ENCODE peak calls at places on chromosomes 11 and 22, in four cellular contexts. U is C1 segment of cervical spinal cord, Z is NCI-H510A treated with DMSO at 0.1 percent for 48 hours, M is DMS153. R is an unnamed sample.

GRCh38 chr11:70471254-70471653 is 72.9 kb downstream of the CTTN start:
- DNase-seq in U (no peak), Z (peak; percentile 6), M (no peak), R (no peak)

GRCh38 chr22:25827415-25827814 is 85.4 kb downstream of the MYO18B start:
- DNase-seq in U (no peak), Z (no peak), M (no peak), R (no peak)

GRCh38 chr22:25900880-25901279 is 158.9 kb downstream of the MYO18B start:
- DNase-seq in U (peak; percentile 45), Z (peak; percentile 5), M (no peak), R (no peak)

GRCh38 chr11:14819596-14819995 is 72.4 kb downstream of the CYP2R1 start:
- DNase-seq in U (no peak), Z (no peak), M (no peak), R (no peak)

GRCh38 chr11:64089493-64089892 is 53.8 kb downstream of the FLRT1 start:
- DNase-seq in U (no peak), Z (no peak), M (no peak), R (no peak)

GRCh38 chr11:113382121-113382520 is 5.5 kb upstream of the ANKK1 start:
- DNase-seq in U (no peak), Z (no peak), M (no peak), R (no peak)

GRCh38 chr11:6926208-6927029 is at the start of gene ZNF215:
- DNase-seq in U (no peak), Z (peak; percentile 87), M (peak; percentile 63), R (peak; percentile 94)

GRCh38 chr11:59187587-59187986 is 15.7 kb downstream of the DTX4 start:
- DNase-seq in U (no peak), Z (no peak), M (no peak), R (no peak)

GRCh38 chr11:14904745-14905103 is 12.7 kb upstream of the CYP2R1 start:
- DNase-seq in U (peak; percentile 56), Z (no peak), M (no peak), R (no peak)

GRCh38 chr11:76781046-76781801 is 1.9 kb upstream of the TSKU start:
- DNase-seq in U (no peak), Z (no peak), M (no peak), R (no peak)

GRCh38 chr11:3056296-3057068 is 741 bp downstream of the CARS1 start:
- DNase-seq in U (no peak), Z (no peak), M (no peak), R (no peak)

GRCh38 chr11:2305140-2305861 is 3.5 kb downstream of the TSPAN32 start:
- DNase-seq in U (peak; percentile 51), Z (peak; percentile 1), M (peak; percentile 20), R (peak; percentile 61)

GRCh38 chr11:69280451-69280850 is 13.5 kb upstream of the MYEOV start:
- DNase-seq in U (no peak), Z (no peak), M (no peak), R (no peak)

GRCh38 chr11:123273616-123274015 is 78.6 kb upstream of the CLMP start:
- DNase-seq in U (no peak), Z (no peak), M (no peak), R (no peak)

GRCh38 chr11:120622189-120622912 is 110.8 kb downstream of the GRIK4 start:
- DNase-seq in U (no peak), Z (no peak), M (no peak), R (no peak)

GRCh38 chr22:33082221-33082620 is 24.0 kb upstream of the SYN3 start:
- DNase-seq in U (no peak), Z (no peak), M (peak; percentile 29), R (no peak)

GRCh38 chr11:7573193-7573557 is 59.4 kb downstream of the PPFIBP2 start:
- DNase-seq in U (no peak), Z (no peak), M (no peak), R (no peak)

GRCh38 chr22:40263191-40263590 is 83.1 kb upstream of the ADSL start:
- DNase-seq in U (no peak), Z (no peak), M (no peak), R (no peak)

GRCh38 chr11:70265341-70265740 is 5.1 kb upstream of the PPFIA1 start:
- DNase-seq in U (no peak), Z (no peak), M (no peak), R (no peak)

GRCh38 chr11:64869571-64870175 is 8.7 kb downstream of the EHD1 start:
- DNase-seq in U (no peak), Z (no peak), M (no peak), R (no peak)

GRCh38 chr22:19743081-19743480 is 17.5 kb upstream of the TBX1 start:
- DNase-seq in U (no peak), Z (no peak), M (no peak), R (no peak)

GRCh38 chr11:102914238-102915043 is 39.7 kb upstream of the MMP12 start:
- DNase-seq in U (peak; percentile 8), Z (no peak), M (no peak), R (no peak)

GRCh38 chr22:20422271-20422958 is 15.2 kb downstream of the SCARF2 start:
- DNase-seq in U (no peak), Z (no peak), M (no peak), R (no peak)

GRCh38 chr11:64516226-64516625 is 74.8 kb upstream of the SLC22A12 start:
- DNase-seq in U (no peak), Z (no peak), M (no peak), R (no peak)

GRCh38 chr22:43391306-43391705 is 20.5 kb upstream of the MPPED1 start:
- DNase-seq in U (no peak), Z (no peak), M (no peak), R (no peak)

GRCh38 chr22:49576241-49577141 is 251.2 kb downstream of the BRD1 start:
- DNase-seq in U (no peak), Z (no peak), M (no peak), R (no peak)

GRCh38 chr11:117098269-117099231 is at the start of gene SIK3:
- DNase-seq in U (peak; percentile 95), Z (peak; percentile 74), M (peak; percentile 87), R (peak; percentile 94)

GRCh38 chr11:104772806-104773241 is 125.4 kb downstream of the CASP12 start:
- DNase-seq in U (no peak), Z (peak; percentile 20), M (no peak), R (no peak)

GRCh38 chr11:120675171-120675570 is 163.6 kb downstream of the GRIK4 start:
- DNase-seq in U (no peak), Z (no peak), M (no peak), R (no peak)

GRCh38 chr22:39664485-39665200 is 94.1 kb downstream of the CACNA1I start:
- DNase-seq in U (no peak), Z (no peak), M (peak; percentile 51), R (no peak)

GRCh38 chr11:65593518-65594414 is 1.8 kb downstream of the KCNK7 start:
- DNase-seq in U (peak; percentile 82), Z (no peak), M (no peak), R (no peak)

GRCh38 chr11:59106363-59107336 is at the start of gene FAM111B:
- DNase-seq in U (peak; percentile 54), Z (peak; percentile 94), M (peak; percentile 97), R (peak; percentile 99)

GRCh38 chr11:88680806-88681205 is 343.3 kb upstream of the CTSC start:
- DNase-seq in U (no peak), Z (no peak), M (no peak), R (no peak)

GRCh38 chr11:130732476-130732875 is 183.8 kb downstream of the SNX19 start:
- DNase-seq in U (no peak), Z (no peak), M (no peak), R (no peak)

GRCh38 chr11:12263141-12263693 is 114.2 kb upstream of the PARVA start:
- DNase-seq in U (no peak), Z (no peak), M (no peak), R (no peak)

R was measured in NCI-H345.